ENCODE peak calls at places on chromosomes 1 and 21, in seven cellular contexts. S is foreskin fibroblast; Z is endothelial cell of umbilical vein; M is activated CD4-positive, CD25-positive, alpha-beta regulatory T cell treated with anti-CD3 and anti-CD28 coated beads, Interleukin-2, amount 50 U/mL, for 16 hours; E is skeletal muscle cell; U is EH; I is NCI-H1092 treated with DMSO at 0.1 percent for 48 hours. Y is an unnamed sample.

GRCh38 chr1:160637821-160638539 is 8.9 kb downstream of the SLAMF1 start:
- DNase-seq in S (no peak), Z (peak), M (no peak), E (no peak), U (peak), I (no peak), Y (no peak)

GRCh38 chr1:93042134-93042821 is 36.8 kb upstream of the MTF2 start:
- DNase-seq in S (no peak), Z (no peak), M (peak), E (no peak), U (peak), I (no peak), Y (no peak)

GRCh38 chr21:34754690-34755647 is 86.2 kb downstream of the CLIC6 start:
- DNase-seq in S (no peak), Z (no peak), M (no peak), E (no peak), U (no peak), I (no peak), Y (no peak)

GRCh38 chr21:44920694-44921604 is at the start of gene ITGB2:
- DNase-seq in S (no peak), Z (no peak), M (no peak), E (no peak), U (no peak), I (no peak), Y (no peak)

GRCh38 chr1:154837679-154838171 is 32.4 kb downstream of the KCNN3 start:
- DNase-seq in S (no peak), Z (no peak), M (no peak), E (peak), U (no peak), I (peak), Y (peak)

GRCh38 chr1:197783510-197783948 is 8.2 kb upstream of the DENND1B start:
- DNase-seq in S (peak), Z (peak), M (no peak), E (no peak), U (peak), I (no peak), Y (no peak)

GRCh38 chr1:231603598-231604275 is 22.9 kb upstream of the DISC1 start:
- DNase-seq in S (no peak), Z (peak), M (no peak), E (no peak), U (peak), I (peak), Y (peak)

GRCh38 chr1:117657031-117657430 is 51.2 kb downstream of the TENT5C start:
- DNase-seq in S (peak), Z (peak), M (no peak), E (peak), U (peak), I (no peak), Y (no peak)

GRCh38 chr1:189654906-189655305 is 822.8 kb downstream of the BRINP3 start:
- DNase-seq in S (peak), Z (no peak), M (no peak), E (peak), U (no peak), I (no peak), Y (no peak)

GRCh38 chr1:15994590-15995351 is 9.3 kb upstream of the SRARP start:
- DNase-seq in S (peak), Z (peak), M (no peak), E (no peak), U (peak), I (peak), Y (no peak)

GRCh38 chr1:200512191-200512590 is 102.4 kb upstream of the ZNF281 start:
- DNase-seq in S (peak), Z (peak), M (no peak), E (peak), U (peak), I (no peak), Y (no peak)

GRCh38 chr1:154884868-154885706 is 15.0 kb upstream of the KCNN3 start:
- DNase-seq in S (no peak), Z (peak), M (no peak), E (no peak), U (no peak), I (no peak), Y (no peak)

GRCh38 chr1:36457691-36458090 is 6.5 kb downstream of the MRPS15 start:
- DNase-seq in S (no peak), Z (no peak), M (no peak), E (no peak), U (no peak), I (no peak), Y (no peak)

GRCh38 chr1:17567582-17567981 is 28.1 kb downstream of the ARHGEF10L start:
- DNase-seq in S (peak), Z (no peak), M (no peak), E (no peak), U (peak), I (no peak), Y (no peak)

GRCh38 chr21:44304846-44305245 is 5.0 kb downstream of the PFKL start:
- DNase-seq in S (no peak), Z (peak), M (no peak), E (no peak), U (peak), I (peak), Y (peak)

GRCh38 chr1:31663622-31664452 is 19.2 kb upstream of the PEF1 start:
- DNase-seq in S (no peak), Z (peak), M (peak), E (no peak), U (peak), I (peak), Y (peak)

GRCh38 chr1:155334980-155335379 is 14.3 kb downstream of the RUSC1 start:
- DNase-seq in S (no peak), Z (no peak), M (no peak), E (no peak), U (no peak), I (no peak), Y (no peak)

GRCh38 chr1:200224315-200224714 is 185.5 kb downstream of the ZNF281 start:
- DNase-seq in S (no peak), Z (no peak), M (no peak), E (no peak), U (peak), I (no peak), Y (no peak)

GRCh38 chr1:38046884-38047602 is 450 bp upstream of the POU3F1 start:
- DNase-seq in S (peak), Z (peak), M (peak), E (peak), U (peak), I (peak), Y (peak)

GRCh38 chr1:202076050-202076511 is 46.6 kb upstream of the GPR37L1 start:
- DNase-seq in S (no peak), Z (no peak), M (no peak), E (no peak), U (no peak), I (peak), Y (peak)

GRCh38 chr1:43272161-43272560 is 2.4 kb downstream of the TMEM125 start:
- DNase-seq in S (no peak), Z (no peak), M (no peak), E (no peak), U (no peak), I (no peak), Y (no peak)

GRCh38 chr1:13730751-13731482 is 30.9 kb downstream of the PRDM2 start:
- DNase-seq in S (no peak), Z (peak), M (peak), E (no peak), U (no peak), I (no peak), Y (peak)

GRCh38 chr1:70361727-70362413 is 7.3 kb upstream of the ANKRD13C start:
- DNase-seq in S (peak), Z (peak), M (no peak), E (peak), U (peak), I (no peak), Y (peak)

GRCh38 chr1:22122273-22123070 is 20.4 kb downstream of the WNT4 start:
- DNase-seq in S (no peak), Z (no peak), M (no peak), E (no peak), U (no peak), I (no peak), Y (no peak)

GRCh38 chr1:63466759-63467158 is 56.3 kb downstream of the ITGB3BP start:
- DNase-seq in S (no peak), Z (no peak), M (no peak), E (no peak), U (no peak), I (no peak), Y (no peak)

GRCh38 chr1:161772397-161772796 is 6.3 kb downstream of the ATF6 start:
- DNase-seq in S (no peak), Z (peak), M (no peak), E (no peak), U (no peak), I (no peak), Y (no peak)

GRCh38 chr1:205183676-205184335 is 27.7 kb downstream of the DSTYK start:
- DNase-seq in S (no peak), Z (no peak), M (no peak), E (peak), U (peak), I (no peak), Y (no peak)

GRCh38 chr1:8565802-8566201 is 247.9 kb downstream of the SLC45A1 start:
- DNase-seq in S (no peak), Z (no peak), M (no peak), E (no peak), U (no peak), I (no peak), Y (no peak)

GRCh38 chr1:39977202-39977601 is 22.3 kb downstream of the MFSD2A start:
- DNase-seq in S (no peak), Z (no peak), M (no peak), E (no peak), U (peak), I (no peak), Y (peak)

GRCh38 chr1:50271968-50272578 is 151.2 kb downstream of the DMRTA2 start:
- DNase-seq in S (no peak), Z (peak), M (no peak), E (no peak), U (no peak), I (peak), Y (peak)

GRCh38 chr1:67749844-67750689 is 65.1 kb downstream of the GADD45A start:
- DNase-seq in S (peak), Z (peak), M (no peak), E (peak), U (peak), I (peak), Y (peak)

GRCh38 chr1:109877320-109877771 is 33.3 kb upstream of the CSF1 start:
- DNase-seq in S (peak), Z (peak), M (no peak), E (peak), U (peak), I (no peak), Y (no peak)

GRCh38 chr1:169941982-169942830 is 48.5 kb upstream of the SCYL3 start:
- DNase-seq in S (peak), Z (peak), M (no peak), E (no peak), U (peak), I (no peak), Y (no peak)

GRCh38 chr1:17236779-17237601 is 11.9 kb upstream of the PADI3 start:
- DNase-seq in S (peak), Z (peak), M (peak), E (no peak), U (peak), I (peak), Y (peak)

GRCh38 chr1:234616644-234617043 is 6.7 kb upstream of the IRF2BP2 start:
- DNase-seq in S (no peak), Z (no peak), M (no peak), E (no peak), U (peak), I (peak), Y (no peak)

GRCh38 chr1:44405804-44406743 is 1.0 kb downstream of the RNF220 start:
- DNase-seq in S (no peak), Z (peak), M (no peak), E (no peak), U (peak), I (peak), Y (peak)

GRCh38 chr1:54794401-54795099 is 6.6 kb downstream of the TTC22 start:
- DNase-seq in S (no peak), Z (no peak), M (no peak), E (no peak), U (peak), I (no peak), Y (no peak)

GRCh38 chr1:82614090-82614489 is 813.4 kb downstream of the ADGRL2 start:
- DNase-seq in S (no peak), Z (no peak), M (no peak), E (no peak), U (no peak), I (no peak), Y (no peak)

Y was measured in NCI-H2171 treated with DMSO at 0.1 percent for 48 hours.